ENCODE peak calls at places on chromosomes 3 and 15, in six cellular contexts. One of them, this sample, is unnamed. For H3K27me3, the result is how much of the 10 kb centered on the place peaks cover.

GRCh38 chr15:78768531-78769408 is 42.5 kb downstream of the ADAMTS7 start:
- DNase-seq in transverse colon: no peak
- DNase-seq in GM23338: no peak
- DNase-seq in HL-60: no peak
- DNase-seq in esophagus muscularis mucosa: no peak
- DNase-seq in SK-N-SH: no peak
- DNase-seq in this sample: peak

GRCh38 chr3:177478170-177478859 is 281.0 kb upstream of the TBL1XR1 start:
- DNase-seq in HL-60: no peak
- DNase-seq in esophagus muscularis mucosa: no peak
- DNase-seq in transverse colon: no peak
- DNase-seq in GM23338: no peak
- DNase-seq in SK-N-SH: no peak
- DNase-seq in this sample: no peak

GRCh38 chr3:117958027-117958426 is 1076.6 kb downstream of the IGSF11 start:
- DNase-seq in transverse colon: no peak
- DNase-seq in esophagus muscularis mucosa: no peak
- DNase-seq in HL-60: no peak
- DNase-seq in GM23338: no peak
- DNase-seq in SK-N-SH: no peak
- DNase-seq in this sample: no peak

GRCh38 chr15:68366314-68366713 is 65.6 kb downstream of the ITGA11 start:
- DNase-seq in HL-60: no peak
- DNase-seq in GM23338: peak
- DNase-seq in esophagus muscularis mucosa: no peak
- DNase-seq in SK-N-SH: no peak
- DNase-seq in transverse colon: no peak
- DNase-seq in this sample: no peak

GRCh38 chr3:52820741-52821140 is 9.7 kb downstream of the ITIH4 start:
- DNase-seq in HL-60: no peak
- DNase-seq in esophagus muscularis mucosa: no peak
- DNase-seq in transverse colon: no peak
- DNase-seq in SK-N-SH: peak
- DNase-seq in GM23338: peak
- DNase-seq in this sample: no peak

GRCh38 chr3:78732893-78733292 is 1034.9 kb downstream of the ROBO1 start:
- DNase-seq in GM23338: no peak
- DNase-seq in transverse colon: no peak
- DNase-seq in SK-N-SH: no peak
- DNase-seq in HL-60: no peak
- DNase-seq in esophagus muscularis mucosa: no peak
- DNase-seq in this sample: no peak

GRCh38 chr3:46466871-46467403 is 2.2 kb upstream of the LTF start:
- DNase-seq in esophagus muscularis mucosa: no peak
- DNase-seq in GM23338: no peak
- DNase-seq in HL-60: no peak
- DNase-seq in transverse colon: no peak
- DNase-seq in SK-N-SH: no peak
- DNase-seq in this sample: no peak

GRCh38 chr15:91909574-91909973 is 56.1 kb downstream of the SLCO3A1 start:
- DNase-seq in transverse colon: no peak
- DNase-seq in esophagus muscularis mucosa: no peak
- DNase-seq in SK-N-SH: no peak
- DNase-seq in HL-60: no peak
- DNase-seq in GM23338: peak
- DNase-seq in this sample: no peak

GRCh38 chr3:110928016-110928662 is 143.5 kb upstream of the NECTIN3 start:
- DNase-seq in esophagus muscularis mucosa: no peak
- DNase-seq in GM23338: no peak
- DNase-seq in transverse colon: no peak
- DNase-seq in SK-N-SH: no peak
- DNase-seq in HL-60: no peak
- DNase-seq in this sample: no peak

GRCh38 chr15:51688863-51689262 is 7.6 kb downstream of the SCG3 start:
- DNase-seq in HL-60: no peak
- DNase-seq in transverse colon: no peak
- DNase-seq in GM23338: peak
- DNase-seq in SK-N-SH: no peak
- DNase-seq in esophagus muscularis mucosa: no peak
- DNase-seq in this sample: no peak

GRCh38 chr3:107431048-107431297 is 53.7 kb downstream of the CCDC54 start:
- DNase-seq in transverse colon: peak
- DNase-seq in SK-N-SH: no peak
- DNase-seq in esophagus muscularis mucosa: no peak
- DNase-seq in HL-60: no peak
- DNase-seq in GM23338: peak
- DNase-seq in this sample: no peak

GRCh38 chr15:63491979-63492378 is 12.4 kb upstream of the USP3 start:
- DNase-seq in HL-60: no peak
- DNase-seq in transverse colon: no peak
- DNase-seq in SK-N-SH: no peak
- DNase-seq in esophagus muscularis mucosa: no peak
- DNase-seq in GM23338: no peak
- DNase-seq in this sample: no peak

GRCh38 chr3:46935168-46935858 is 41.2 kb downstream of the CCDC12 start:
- DNase-seq in SK-N-SH: peak
- DNase-seq in esophagus muscularis mucosa: no peak
- DNase-seq in GM23338: peak
- DNase-seq in transverse colon: peak
- DNase-seq in HL-60: no peak
- DNase-seq in this sample: peak

GRCh38 chr15:60384052-60384451 is 13.7 kb downstream of the ANXA2 start:
- DNase-seq in esophagus muscularis mucosa: no peak
- DNase-seq in transverse colon: no peak
- DNase-seq in HL-60: no peak
- DNase-seq in GM23338: no peak
- DNase-seq in SK-N-SH: no peak
- DNase-seq in this sample: no peak

GRCh38 chr3:27722957-27723802 is 1.1 kb upstream of the EOMES start:
- DNase-seq in transverse colon: no peak
- DNase-seq in SK-N-SH: no peak
- DNase-seq in esophagus muscularis mucosa: no peak
- DNase-seq in HL-60: no peak
- DNase-seq in GM23338: peak
- DNase-seq in this sample: no peak

GRCh38 chr15:85869124-85869523 is 74.4 kb upstream of the KLHL25 start:
- DNase-seq in GM23338: no peak
- DNase-seq in esophagus muscularis mucosa: no peak
- DNase-seq in transverse colon: no peak
- DNase-seq in SK-N-SH: no peak
- DNase-seq in HL-60: no peak
- DNase-seq in this sample: no peak

GRCh38 chr3:14491396-14492190 is 48.5 kb downstream of the GRIP2 start:
- DNase-seq in HL-60: no peak
- DNase-seq in SK-N-SH: no peak
- DNase-seq in transverse colon: no peak
- DNase-seq in esophagus muscularis mucosa: no peak
- DNase-seq in GM23338: no peak
- DNase-seq in this sample: peak

GRCh38 chr3:14508966-14509795 is 31.0 kb downstream of the GRIP2 start:
- DNase-seq in HL-60: peak
- DNase-seq in transverse colon: peak
- DNase-seq in GM23338: peak
- DNase-seq in esophagus muscularis mucosa: no peak
- DNase-seq in SK-N-SH: peak
- DNase-seq in this sample: peak

GRCh38 chr3:37072892-37073291 is 79.6 kb downstream of the MLH1 start:
- DNase-seq in HL-60: no peak
- DNase-seq in esophagus muscularis mucosa: no peak
- DNase-seq in transverse colon: peak
- DNase-seq in SK-N-SH: no peak
- DNase-seq in GM23338: no peak
- DNase-seq in this sample: no peak

GRCh38 chr3:130748520-130748919 is 1.9 kb upstream of the PIK3R4 start:
- DNase-seq in HL-60: no peak
- DNase-seq in transverse colon: no peak
- DNase-seq in esophagus muscularis mucosa: no peak
- DNase-seq in SK-N-SH: no peak
- DNase-seq in GM23338: no peak
- DNase-seq in this sample: no peak

GRCh38 chr3:15797600-15798303 is at the start of gene ANKRD28:
- DNase-seq in SK-N-SH: peak
- DNase-seq in HL-60: peak
- DNase-seq in GM23338: peak
- DNase-seq in transverse colon: no peak
- DNase-seq in esophagus muscularis mucosa: no peak
- DNase-seq in this sample: no peak

GRCh38 chr3:15795563-15796308 is 2.0 kb downstream of the ANKRD28 start:
- DNase-seq in esophagus muscularis mucosa: no peak
- DNase-seq in HL-60: no peak
- DNase-seq in SK-N-SH: no peak
- DNase-seq in GM23338: no peak
- DNase-seq in transverse colon: no peak
- DNase-seq in this sample: no peak

GRCh38 chr3:15798533-15799245 is 910 bp upstream of the ANKRD28 start:
- DNase-seq in HL-60: no peak
- DNase-seq in esophagus muscularis mucosa: no peak
- DNase-seq in GM23338: no peak
- DNase-seq in transverse colon: no peak
- DNase-seq in SK-N-SH: no peak
- DNase-seq in this sample: no peak

GRCh38 chr3:15796331-15796730 is 1.4 kb downstream of the ANKRD28 start:
- DNase-seq in GM23338: no peak
- DNase-seq in SK-N-SH: no peak
- DNase-seq in transverse colon: no peak
- DNase-seq in esophagus muscularis mucosa: no peak
- DNase-seq in HL-60: no peak
- DNase-seq in this sample: no peak

DNA sequence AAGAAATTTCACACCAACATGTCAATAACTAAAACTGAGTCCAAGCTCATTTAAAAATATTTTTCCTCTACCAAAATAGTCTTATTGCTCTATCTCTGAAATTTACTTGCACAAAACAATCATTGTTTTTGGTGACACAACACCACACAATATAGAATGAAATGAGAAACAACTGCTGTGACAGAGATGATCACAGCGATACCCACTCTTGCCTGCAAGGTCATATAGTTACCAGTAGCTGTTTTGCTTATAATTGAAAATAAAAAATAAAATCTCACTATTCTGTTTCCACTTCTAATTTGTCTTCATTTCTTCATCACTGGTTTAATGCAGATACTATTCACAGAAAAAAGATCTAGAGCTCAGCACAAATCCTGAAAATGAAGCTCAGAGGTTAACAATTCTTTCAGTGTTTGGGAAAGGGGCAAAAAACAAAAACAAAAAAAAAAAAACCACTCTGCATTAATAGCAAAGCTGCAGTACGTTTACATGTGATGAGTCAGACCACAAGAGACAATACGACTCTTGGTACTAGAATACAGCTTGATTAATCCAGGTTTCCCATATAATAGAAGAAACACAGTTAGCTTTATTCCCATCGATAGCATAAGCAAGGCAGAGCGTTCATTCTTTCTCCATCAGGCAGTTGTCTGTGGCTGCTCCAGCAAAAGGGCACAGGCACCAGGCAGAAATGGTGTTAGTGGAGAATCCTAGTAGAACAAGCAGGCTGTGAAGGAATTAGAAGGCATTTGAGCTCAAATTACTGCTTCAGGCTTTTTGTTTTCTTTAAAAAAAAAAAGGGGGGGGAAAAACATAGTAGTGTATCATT is 794 bp downstream of the ANKRD28 start:
- DNase-seq in HL-60: no peak
- DNase-seq in GM23338: peak
- DNase-seq in esophagus muscularis mucosa: no peak
- DNase-seq in SK-N-SH: peak
- DNase-seq in transverse colon: no peak
- DNase-seq in this sample: no peak
- H3K4me3 ChIP-seq in HL-60: peak
- H3K4me3 ChIP-seq in GM23338: peak
- H3K4me3 ChIP-seq in esophagus muscularis mucosa: peak
- H3K4me3 ChIP-seq in SK-N-SH: peak
- H3K4me3 ChIP-seq in transverse colon: peak
- H3K4me3 ChIP-seq in this sample: peak

GRCh38 chr15:70440416-70441138 is 322.8 kb downstream of the UACA start:
- DNase-seq in SK-N-SH: no peak
- DNase-seq in esophagus muscularis mucosa: no peak
- DNase-seq in HL-60: no peak
- DNase-seq in transverse colon: no peak
- DNase-seq in GM23338: no peak
- DNase-seq in this sample: no peak
- H3K27me3 ChIP-seq in SK-N-SH: under half
- H3K27me3 ChIP-seq in esophagus muscularis mucosa: under half
- H3K27me3 ChIP-seq in HL-60: under half
- H3K27me3 ChIP-seq in transverse colon: under half
- H3K27me3 ChIP-seq in GM23338: under half
- H3K27me3 ChIP-seq in this sample: under half

GRCh38 chr3:184320099-184320445 is 5.7 kb downstream of the EIF4G1 start:
- DNase-seq in transverse colon: peak
- DNase-seq in HL-60: no peak
- DNase-seq in GM23338: peak
- DNase-seq in SK-N-SH: peak
- DNase-seq in esophagus muscularis mucosa: peak
- DNase-seq in this sample: peak
- TF ChIP-seq POLR2AphosphoS5 in transverse colon: peak
- TF ChIP-seq POLR2AphosphoS5 in HL-60: no peak
- TF ChIP-seq POLR2AphosphoS5 in GM23338: no peak
- TF ChIP-seq POLR2AphosphoS5 in SK-N-SH: no peak
- TF ChIP-seq POLR2AphosphoS5 in esophagus muscularis mucosa: peak
- TF ChIP-seq POLR2AphosphoS5 in this sample: peak

GRCh38 chr15:38562278-38562677 is 2.3 kb downstream of the RASGRP1 start:
- DNase-seq in HL-60: no peak
- DNase-seq in esophagus muscularis mucosa: peak
- DNase-seq in SK-N-SH: no peak
- DNase-seq in transverse colon: no peak
- DNase-seq in GM23338: peak
- DNase-seq in this sample: no peak
- H3K4me3 ChIP-seq in HL-60: no peak
- H3K4me3 ChIP-seq in esophagus muscularis mucosa: no peak
- H3K4me3 ChIP-seq in SK-N-SH: no peak
- H3K4me3 ChIP-seq in transverse colon: no peak
- H3K4me3 ChIP-seq in GM23338: no peak
- H3K4me3 ChIP-seq in this sample: peak